ENCODE peak calls at places on chromosome 15, in four cellular contexts. One of them, this sample, is unnamed.

GRCh38 chr15:36925671-36926421 is 174.5 kb downstream of the MEIS2 start:
- DNase-seq in H1: no peak
- DNase-seq in GM12878: no peak
- DNase-seq in HepG2: no peak
- DNase-seq in this sample: no peak

GRCh38 chr15:69576948-69577351 is 124.3 kb downstream of the RPLP1 start:
- DNase-seq in H1: no peak
- DNase-seq in GM12878: no peak
- DNase-seq in HepG2: no peak
- DNase-seq in this sample: no peak

GRCh38 chr15:85673326-85673725 is 121.4 kb downstream of the KLHL25 start:
- DNase-seq in H1: no peak
- DNase-seq in GM12878: no peak
- DNase-seq in HepG2: no peak
- DNase-seq in this sample: no peak

GRCh38 chr15:40333922-40334492 is 6.7 kb downstream of the CCDC9B start:
- DNase-seq in H1: no peak
- DNase-seq in GM12878: no peak
- DNase-seq in HepG2: no peak
- DNase-seq in this sample: no peak

GRCh38 chr15:31525296-31525695 is 198.7 kb downstream of the KLF13 start:
- DNase-seq in H1: no peak
- DNase-seq in GM12878: no peak
- DNase-seq in HepG2: no peak
- DNase-seq in this sample: no peak

GRCh38 chr15:84880007-84880406 is 4.5 kb upstream of the SLC28A1 start:
- DNase-seq in H1: no peak
- DNase-seq in GM12878: no peak
- DNase-seq in HepG2: no peak
- DNase-seq in this sample: no peak

GRCh38 chr15:92155941-92156340 is 237.7 kb upstream of the ST8SIA2 start:
- DNase-seq in H1: no peak
- DNase-seq in GM12878: no peak
- DNase-seq in HepG2: no peak
- DNase-seq in this sample: no peak

GRCh38 chr15:27506752-27507151 is 535.8 kb downstream of the GABRG3 start:
- DNase-seq in H1: no peak
- DNase-seq in GM12878: no peak
- DNase-seq in HepG2: no peak
- DNase-seq in this sample: no peak

GRCh38 chr15:85587707-85588441 is 206.9 kb downstream of the KLHL25 start:
- DNase-seq in H1: no peak
- DNase-seq in GM12878: no peak
- DNase-seq in HepG2: no peak
- DNase-seq in this sample: no peak

GRCh38 chr15:25568751-25569150 is 129.9 kb upstream of the UBE3A start:
- DNase-seq in H1: no peak
- DNase-seq in GM12878: no peak
- DNase-seq in HepG2: no peak
- DNase-seq in this sample: no peak

GRCh38 chr15:53401503-53401902 is 358.0 kb downstream of the WDR72 start:
- DNase-seq in H1: no peak
- DNase-seq in GM12878: no peak
- DNase-seq in HepG2: no peak
- DNase-seq in this sample: no peak

GRCh38 chr15:41544650-41545015 is 576 bp upstream of the RPAP1 start:
- DNase-seq in H1: no peak
- DNase-seq in GM12878: no peak
- DNase-seq in HepG2: no peak
- DNase-seq in this sample: no peak

GRCh38 chr15:73081321-73081958 is 29.2 kb downstream of the NEO1 start:
- DNase-seq in H1: no peak
- DNase-seq in GM12878: no peak
- DNase-seq in HepG2: peak; percentile 41
- DNase-seq in this sample: peak; percentile 13

GRCh38 chr15:74453925-74454763 is 6.8 kb downstream of the UBL7 start:
- DNase-seq in H1: no peak
- DNase-seq in GM12878: no peak
- DNase-seq in HepG2: no peak
- DNase-seq in this sample: no peak

GRCh38 chr15:51982013-51982769 is 10.6 kb upstream of the LEO1 start:
- DNase-seq in H1: no peak
- DNase-seq in GM12878: peak; percentile 92
- DNase-seq in HepG2: peak; percentile 75
- DNase-seq in this sample: no peak

GRCh38 chr15:90043611-90044010 is 42.5 kb downstream of the ZNF710 start:
- DNase-seq in H1: no peak
- DNase-seq in GM12878: no peak
- DNase-seq in HepG2: no peak
- DNase-seq in this sample: no peak

GRCh38 chr15:90044191-90044590 is 43.1 kb downstream of the ZNF710 start:
- DNase-seq in H1: no peak
- DNase-seq in GM12878: no peak
- DNase-seq in HepG2: no peak
- DNase-seq in this sample: no peak

GRCh38 chr15:90040618-90041017 is 39.5 kb downstream of the ZNF710 start:
- DNase-seq in H1: no peak
- DNase-seq in GM12878: no peak
- DNase-seq in HepG2: no peak
- DNase-seq in this sample: no peak

GRCh38 chr15:90044916-90045371 is 43.8 kb downstream of the ZNF710 start:
- DNase-seq in H1: no peak
- DNase-seq in GM12878: no peak
- DNase-seq in HepG2: no peak
- DNase-seq in this sample: no peak

GRCh38 chr15:90042766-90043525 is 41.8 kb downstream of the ZNF710 start:
- DNase-seq in H1: no peak
- DNase-seq in GM12878: no peak
- DNase-seq in HepG2: no peak
- DNase-seq in this sample: no peak
- H3K4me1 ChIP-seq in H1: peaks cover 3% of the 10 kb centered on the region
- H3K4me1 ChIP-seq in GM12878: peaks cover 34% of the 10 kb centered on the region
- H3K4me1 ChIP-seq in HepG2: peaks cover 25% of the 10 kb centered on the region
- H3K4me1 ChIP-seq in this sample: peaks cover 18% of the 10 kb centered on the region

GRCh38 chr15:63372018-63372705 is 9.5 kb downstream of the CA12 start:
- DNase-seq in H1: no peak
- DNase-seq in GM12878: no peak
- DNase-seq in HepG2: no peak
- DNase-seq in this sample: no peak
- TF ChIP-seq SUZ12 in H1: no peak
- TF ChIP-seq SUZ12 in GM12878: no peak
- TF ChIP-seq SUZ12 in HepG2: no peak
- TF ChIP-seq SUZ12 in this sample: no peak

DNA sequence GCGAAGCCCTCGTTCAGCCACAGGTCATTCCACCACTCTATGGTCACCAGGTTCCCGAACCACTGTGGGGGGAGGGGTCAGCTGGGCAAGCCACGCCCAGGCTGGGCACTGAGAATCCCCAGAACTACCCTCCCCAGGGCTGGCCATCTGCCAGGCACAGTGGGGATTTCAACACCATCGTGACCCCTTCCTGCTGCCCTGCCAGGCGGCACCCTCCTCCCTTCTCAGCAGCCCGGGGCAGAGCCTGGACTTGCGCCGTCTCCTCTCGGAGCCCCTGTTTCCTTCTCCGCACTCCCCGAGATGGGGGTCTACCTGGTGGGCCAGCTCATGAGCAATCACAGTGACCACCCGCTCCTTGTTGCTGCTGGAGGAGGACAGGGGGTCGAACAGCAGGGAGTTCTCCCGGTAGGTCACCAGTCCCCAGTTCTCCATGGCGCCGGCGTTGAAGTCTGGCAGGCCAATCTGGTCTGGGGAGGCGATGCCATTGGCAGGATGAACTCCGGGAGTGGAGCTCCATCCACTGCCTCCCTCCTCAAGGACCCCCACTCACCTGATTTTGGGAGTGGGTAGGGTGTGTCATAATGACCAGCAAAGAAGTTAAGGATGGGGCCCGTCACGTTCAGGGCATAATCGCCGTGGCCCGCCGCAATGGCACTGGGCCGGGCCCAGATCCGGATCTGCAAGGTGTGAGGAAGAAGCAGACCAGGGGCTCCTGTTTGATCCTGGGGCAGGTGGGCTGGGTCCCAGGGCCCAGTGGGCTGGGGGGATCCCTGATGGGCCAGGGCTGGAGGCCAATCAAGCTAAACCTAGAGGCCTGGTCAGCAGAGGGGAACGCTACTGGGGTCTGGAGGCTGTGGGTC is 10.5 kb downstream of the ANPEP start:
- DNase-seq in H1: no peak
- DNase-seq in GM12878: no peak
- DNase-seq in HepG2: no peak
- DNase-seq in this sample: no peak
- H3K9ac ChIP-seq in H1: no peak overlapping the region
- H3K9ac ChIP-seq in GM12878: no peak overlapping the region
- H3K9ac ChIP-seq in HepG2: no peak overlapping the region
- H3K9ac ChIP-seq in this sample: no peak overlapping the region

GRCh38 chr15:90006217-90007088 is 5.3 kb downstream of the ZNF710 start:
- DNase-seq in H1: no peak
- DNase-seq in GM12878: no peak
- DNase-seq in HepG2: no peak
- DNase-seq in this sample: no peak

GRCh38 chr15:90004671-90005070 is 3.5 kb downstream of the ZNF710 start:
- DNase-seq in H1: no peak
- DNase-seq in GM12878: no peak
- DNase-seq in HepG2: peak; percentile 71
- DNase-seq in this sample: no peak

GRCh38 chr15:90003736-90004135 is 2.6 kb downstream of the ZNF710 start:
- DNase-seq in H1: no peak
- DNase-seq in GM12878: no peak
- DNase-seq in HepG2: no peak
- DNase-seq in this sample: no peak

GRCh38 chr15:90002428-90002844 is 1.3 kb downstream of the ZNF710 start:
- DNase-seq in H1: no peak
- DNase-seq in GM12878: no peak
- DNase-seq in HepG2: no peak
- DNase-seq in this sample: no peak

DNA sequence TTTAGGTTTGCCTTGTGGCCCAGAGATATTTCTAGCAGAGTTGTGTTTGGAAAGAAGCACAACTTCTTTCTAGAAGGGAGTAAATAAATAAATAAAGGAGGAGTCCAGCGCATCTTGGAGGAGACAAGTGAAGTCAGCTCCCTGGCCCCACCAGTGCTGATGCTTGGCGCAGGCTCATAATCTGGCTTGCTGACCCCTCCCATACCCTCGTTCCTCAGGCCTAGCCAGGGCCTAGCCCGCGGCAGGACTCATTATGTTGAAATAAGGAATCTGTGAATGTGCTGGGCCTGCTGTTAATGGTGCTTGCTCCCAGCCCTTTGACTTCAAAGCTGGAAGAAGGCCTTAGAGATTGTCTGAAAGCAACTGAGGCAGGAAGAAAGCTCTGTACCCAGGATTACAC is 3.1 kb downstream of the ZNF710 start:
- DNase-seq in H1: no peak
- DNase-seq in GM12878: no peak
- DNase-seq in HepG2: no peak
- DNase-seq in this sample: no peak
- H3K4me1 ChIP-seq in H1: peaks cover 14% of the 10 kb centered on the region
- H3K4me1 ChIP-seq in GM12878: peaks cover 35% of the 10 kb centered on the region
- H3K4me1 ChIP-seq in HepG2: peaks cover 69% of the 10 kb centered on the region
- H3K4me1 ChIP-seq in this sample: peaks cover 11% of the 10 kb centered on the region

GRCh38 chr15:57079446-57079845 is 161.0 kb downstream of the TCF12 start:
- DNase-seq in H1: no peak
- DNase-seq in GM12878: no peak
- DNase-seq in HepG2: no peak
- DNase-seq in this sample: no peak
- TF ChIP-seq SUZ12 in H1: no peak
- TF ChIP-seq SUZ12 in GM12878: no peak
- TF ChIP-seq SUZ12 in HepG2: no peak
- TF ChIP-seq SUZ12 in this sample: no peak